ENCODE peak calls at places on chromosomes 16 and 17, in six cellular contexts. Z is vagina; G is psoas muscle; S is CD8-positive, alpha-beta T cell; X is left ventricle myocardium inferior; N is spleen. W is an unnamed sample.

GRCh38 chr17:44916781-44917241 is 1.5 kb upstream of the GFAP start:
- DNase-seq in N (peak; percentile 70), X (peak; percentile 73), G (no peak), Z (no peak), S (no peak), W (no peak)

GRCh38 chr17:17305282-17305801 is 2.2 kb downstream of the NT5M start:
- DNase-seq in N (peak; percentile 88), Z (no peak), X (no peak), S (peak; percentile 40), G (no peak), W (no peak)

GRCh38 chr17:31321481-31321880 is at the start of gene EVI2A:
- DNase-seq in N (peak; percentile 80), X (no peak), G (no peak), S (peak; percentile 40), Z (no peak), W (no peak)

GRCh38 chr16:88804552-88805339 is 1.2 kb downstream of the CDT1 start:
- DNase-seq in X (no peak), G (peak; percentile 54), N (peak; percentile 83), S (no peak), Z (no peak), W (no peak)

GRCh38 chr16:85822145-85822544 is 22.6 kb downstream of the COX4I1 start:
- DNase-seq in N (no peak), S (no peak), X (no peak), Z (no peak), G (no peak), W (no peak)

GRCh38 chr17:47698749-47699535 is 5.0 kb downstream of the TBKBP1 start:
- DNase-seq in N (peak; percentile 94), X (peak; percentile 55), G (peak; percentile 78), Z (no peak), S (peak; percentile 80), W (peak; percentile 72)

GRCh38 chr16:1149101-1149636 is 3.7 kb upstream of the CACNA1H start:
- DNase-seq in N (no peak), Z (no peak), S (no peak), X (no peak), G (no peak), W (no peak)

GRCh38 chr16:15482068-15482747 is 47.8 kb downstream of the BMERB1 start:
- DNase-seq in S (no peak), Z (peak; percentile 93), X (peak; percentile 19), G (no peak), N (no peak), W (no peak)

GRCh38 chr16:8530756-8531155 is 59.6 kb downstream of the TMEM114 start:
- DNase-seq in X (no peak), Z (no peak), N (no peak), S (no peak), G (no peak), W (no peak)

GRCh38 chr16:2040450-2041105 is 7.1 kb downstream of the NTHL1 start:
- DNase-seq in N (no peak), G (no peak), S (no peak), X (no peak), Z (no peak), W (no peak)

GRCh38 chr17:5003214-5003867 is 5.6 kb downstream of the KIF1C start:
- DNase-seq in S (no peak), Z (no peak), N (no peak), G (peak; percentile 90), X (no peak), W (no peak)

GRCh38 chr16:88356727-88357199 is 26.0 kb upstream of the ZNF469 start:
- DNase-seq in Z (no peak), X (peak; percentile 9), G (peak; percentile 26), S (no peak), N (peak; percentile 53), W (no peak)

GRCh38 chr17:79203657-79204056 is 129.0 kb downstream of the ENGASE start:
- DNase-seq in G (no peak), Z (no peak), X (no peak), S (no peak), N (no peak), W (no peak)

GRCh38 chr17:79203016-79203415 is 128.4 kb downstream of the ENGASE start:
- DNase-seq in Z (no peak), X (no peak), G (no peak), N (no peak), S (no peak), W (no peak)

GRCh38 chr17:79207957-79208356 is 133.3 kb downstream of the ENGASE start:
- DNase-seq in X (no peak), S (no peak), G (no peak), Z (no peak), N (no peak), W (no peak)

GRCh38 chr17:79204261-79204660 is 129.6 kb downstream of the ENGASE start:
- DNase-seq in G (no peak), S (no peak), Z (no peak), X (no peak), N (no peak), W (no peak)

DNA sequence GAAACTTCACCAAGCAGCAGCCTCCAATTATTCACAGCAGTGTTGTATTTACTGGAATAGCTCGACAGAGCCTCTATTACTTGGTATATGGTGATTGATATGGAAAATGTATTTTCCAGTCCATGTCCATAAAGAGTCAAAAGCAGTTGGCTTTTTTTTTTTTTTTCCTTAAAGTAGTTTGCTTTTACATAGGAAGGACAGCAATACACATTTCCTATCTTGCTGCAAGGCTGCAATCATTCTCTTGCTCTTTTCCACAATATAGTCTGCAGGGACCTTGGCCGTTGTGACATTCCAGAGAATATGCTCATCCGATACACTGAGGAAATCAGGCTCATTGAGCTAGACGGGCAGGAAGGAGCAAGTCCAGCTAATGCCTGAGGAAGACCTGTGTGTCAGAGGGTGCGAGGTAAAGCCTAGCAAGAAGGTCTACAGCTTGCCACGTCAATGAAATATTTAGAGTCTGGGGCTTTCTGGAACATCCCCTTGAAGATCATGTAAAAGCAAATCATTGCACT is 131.1 kb downstream of the ENGASE start:
- DNase-seq in X (no peak), Z (no peak), G (no peak), S (no peak), N (no peak), W (no peak)
- H3K27me3 ChIP-seq in X (peaks cover 97% of the 10 kb centered on the region), Z (no peaks in the 10 kb centered on the region), G (peaks cover 64% of the 10 kb centered on the region), S (no peaks in the 10 kb centered on the region), N (no peaks in the 10 kb centered on the region), W (peaks cover 74% of the 10 kb centered on the region)

DNA sequence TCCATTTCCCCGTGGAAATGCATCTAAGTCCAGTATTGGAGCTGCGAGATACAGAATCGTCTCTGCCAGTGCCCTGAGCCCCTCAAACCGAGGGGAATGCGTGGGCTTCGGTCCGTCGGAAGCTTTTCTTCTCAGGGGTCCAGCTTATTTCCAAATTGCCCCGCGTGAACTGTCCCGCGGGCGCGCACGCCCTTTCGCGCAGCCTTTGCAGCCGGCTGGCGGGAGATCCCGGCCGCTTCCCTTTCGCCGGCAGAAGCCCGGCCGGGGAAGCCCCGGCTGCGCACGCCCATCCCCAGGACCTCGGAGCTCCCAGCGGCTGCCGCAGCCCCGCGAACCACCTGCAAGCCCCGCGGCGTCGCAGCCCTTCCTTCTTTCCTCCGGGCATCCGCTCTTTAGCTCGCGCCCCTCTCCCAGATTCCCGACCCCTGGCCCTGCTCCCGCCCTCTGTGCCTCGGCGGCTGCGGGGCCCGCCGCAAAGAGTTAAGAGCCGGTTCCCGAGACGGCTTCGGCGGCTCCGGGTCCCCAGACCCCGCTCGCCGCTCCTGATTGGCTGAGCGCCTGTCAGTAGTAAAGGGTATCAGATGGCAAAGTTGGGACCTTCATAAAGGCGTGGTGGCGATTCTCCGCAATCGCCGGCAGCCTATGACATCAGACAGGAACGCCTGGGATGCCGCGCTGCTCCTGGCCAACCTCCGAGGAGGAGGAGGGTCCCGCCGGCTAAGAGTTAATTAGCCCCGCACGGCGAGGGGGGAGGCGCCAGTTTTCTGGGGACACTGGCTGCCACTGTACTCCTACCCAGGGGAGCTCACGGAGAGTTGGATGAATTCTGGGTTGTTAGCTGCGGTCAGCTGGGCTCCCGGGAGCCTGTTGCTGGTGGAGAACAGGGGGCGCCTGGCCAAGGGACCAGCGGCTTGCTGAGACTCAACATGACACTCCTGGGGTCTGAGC is at the start of gene MYOCD:
- DNase-seq in S (no peak), Z (no peak), X (peak; percentile 46), N (no peak), G (peak; percentile 61), W (peak; percentile 37)
- H3K27ac ChIP-seq in S (no peak within 1 kb of the TSS), Z (peak within 1 kb of the TSS; percentile 63), X (peak within 1 kb of the TSS; percentile 80), N (no peak within 1 kb of the TSS), G (no peak within 1 kb of the TSS), W (peak within 1 kb of the TSS; percentile 91)

DNA sequence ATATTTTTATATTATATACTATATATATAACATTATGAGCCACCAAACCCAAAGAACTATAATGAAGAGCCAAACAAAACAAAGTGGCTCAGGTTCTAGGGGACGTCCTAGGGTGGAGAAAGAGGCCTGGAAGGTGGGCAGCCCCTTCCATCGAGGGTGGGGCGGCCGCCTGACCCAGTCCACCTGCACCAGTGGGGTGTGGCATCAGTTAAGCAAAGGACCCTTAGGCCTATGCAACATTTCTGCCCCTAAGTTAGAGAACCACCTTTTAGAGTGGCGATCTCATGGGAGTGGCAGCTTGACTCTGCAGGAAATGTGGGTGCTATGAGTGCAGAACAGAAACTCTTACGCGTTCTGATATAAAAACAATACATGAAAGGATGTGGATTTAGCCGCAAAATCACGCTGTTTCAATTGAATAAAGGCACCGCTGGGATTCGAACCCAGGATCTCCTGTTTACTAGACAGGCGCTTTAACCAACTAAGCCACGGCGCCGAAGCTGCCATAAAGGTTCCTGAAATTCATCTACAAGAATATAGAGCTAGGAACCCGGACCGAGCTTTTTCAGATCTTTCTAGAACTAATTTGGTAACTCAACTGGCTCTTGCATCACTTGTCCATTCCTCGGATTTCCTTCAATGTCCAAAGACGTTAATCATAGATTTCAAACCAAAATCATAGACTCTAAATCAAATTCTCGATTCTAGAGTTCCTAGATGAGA is 15.6 kb upstream of the AURKB start:
- DNase-seq in N (no peak), Z (no peak), S (peak; percentile 32), G (no peak), X (no peak), W (peak; percentile 75)
- TF ChIP-seq CTCF in N (no peak), Z (no peak), S (no peak), G (no peak), X (no peak), W (no peak)

DNA sequence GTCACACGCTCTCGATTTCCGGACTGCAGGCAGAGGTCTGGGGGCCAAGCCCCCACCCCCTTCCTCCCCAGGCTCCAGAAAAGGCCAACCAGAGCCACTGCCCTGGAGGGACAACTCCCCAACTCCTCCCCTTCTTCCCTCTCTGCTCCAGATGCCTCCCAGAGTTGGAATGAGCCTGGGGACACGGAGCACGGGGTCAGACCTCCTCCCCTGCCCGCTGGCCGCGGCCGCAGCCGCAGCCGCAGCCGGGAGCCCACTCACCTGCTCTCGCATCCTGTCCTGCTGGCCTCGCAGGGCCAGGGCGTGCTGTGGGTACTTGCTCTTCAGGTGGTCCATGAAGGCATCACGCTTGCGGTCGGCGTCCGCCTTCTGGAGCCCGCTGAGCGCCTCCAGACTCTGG is 27.5 kb downstream of the SRCIN1 start:
- DNase-seq in Z (no peak), G (no peak), S (no peak), X (no peak), N (no peak), W (no peak)
- H3K27me3 ChIP-seq in Z (peaks cover 5% of the 10 kb centered on the region), G (peaks cover 72% of the 10 kb centered on the region), S (peaks cover 36% of the 10 kb centered on the region), X (peaks cover 96% of the 10 kb centered on the region), N (peaks cover 44% of the 10 kb centered on the region), W (peaks cover 84% of the 10 kb centered on the region)

GRCh38 chr16:11712122-11712521 is 30.5 kb downstream of the TXNDC11 start:
- DNase-seq in X (no peak), Z (no peak), S (no peak), N (no peak), G (no peak), W (no peak)
- H3K27ac ChIP-seq in X (peak overlapping the region; percentile 9), Z (no peak overlapping the region), S (no peak overlapping the region), N (no peak overlapping the region), G (peak overlapping the region; percentile 69), W (no peak overlapping the region)

W was measured in tibial artery.